ENCODE peak calls at places on chromosomes 6 and 20, in seven cellular contexts. K, S, N, V, J, R and W are unnamed samples.

GRCh38 chr6:169589293-169589692 is 112.5 kb downstream of the WDR27 start:
- DNase-seq in K (no peak), S (no peak), N (no peak), V (no peak), J (no peak), R (no peak), W (peak)

GRCh38 chr6:8166156-8166555 is 63.8 kb upstream of the EEF1E1 start:
- DNase-seq in K (no peak), S (no peak), N (no peak), V (no peak), J (no peak), R (no peak), W (no peak)

GRCh38 chr6:123997223-123997622 is 193.6 kb downstream of the NKAIN2 start:
- DNase-seq in K (no peak), S (no peak), N (no peak), V (peak), J (no peak), R (no peak), W (no peak)

GRCh38 chr6:75210885-75211739 is 5.3 kb upstream of the COL12A1 start:
- DNase-seq in K (peak), S (no peak), N (peak), V (peak), J (peak), R (no peak), W (peak)

GRCh38 chr6:8889514-8889913 is 454.2 kb upstream of the SLC35B3 start:
- DNase-seq in K (no peak), S (no peak), N (no peak), V (peak), J (no peak), R (no peak), W (no peak)

GRCh38 chr6:99736302-99736701 is 129.7 kb downstream of the PRDM13 start:
- DNase-seq in K (no peak), S (no peak), N (no peak), V (peak), J (peak), R (no peak), W (no peak)

GRCh38 chr6:31851485-31851832 is 11.2 kb downstream of the NEU1 start:
- DNase-seq in K (no peak), S (no peak), N (peak), V (no peak), J (no peak), R (no peak), W (no peak)

GRCh38 chr6:105282801-105283585 is 103.2 kb upstream of the POPDC3 start:
- DNase-seq in K (no peak), S (no peak), N (no peak), V (no peak), J (no peak), R (no peak), W (no peak)

GRCh38 chr6:107716688-107717089 is 107.4 kb downstream of the SCML4 start:
- DNase-seq in K (no peak), S (peak), N (peak), V (peak), J (peak), R (no peak), W (peak)

GRCh38 chr6:145506554-145506953 is 228.8 kb downstream of the EPM2A start:
- DNase-seq in K (no peak), S (no peak), N (no peak), V (no peak), J (no peak), R (no peak), W (no peak)

GRCh38 chr6:110180228-110181008 is at the start of gene CDC40:
- DNase-seq in K (no peak), S (peak), N (no peak), V (no peak), J (no peak), R (peak), W (no peak)

GRCh38 chr20:46568570-46569129 is 18.2 kb upstream of the OCSTAMP start:
- DNase-seq in K (no peak), S (no peak), N (peak), V (peak), J (no peak), R (no peak), W (peak)

GRCh38 chr20:33868571-33868970 is 57.4 kb downstream of the CHMP4B start:
- DNase-seq in K (no peak), S (no peak), N (no peak), V (no peak), J (no peak), R (no peak), W (no peak)

GRCh38 chr6:117740605-117741004 is 65.3 kb downstream of the NUS1 start:
- DNase-seq in K (no peak), S (no peak), N (no peak), V (no peak), J (peak), R (no peak), W (no peak)

GRCh38 chr6:167571550-167571949 is 246.7 kb downstream of the TTLL2 start:
- DNase-seq in K (no peak), S (no peak), N (no peak), V (no peak), J (no peak), R (no peak), W (no peak)

GRCh38 chr6:26659042-26659359 is 545 bp downstream of the ZNF322 start:
- DNase-seq in K (no peak), S (no peak), N (no peak), V (no peak), J (peak), R (no peak), W (no peak)

GRCh38 chr6:152954443-152954842 is 28.4 kb downstream of the FBXO5 start:
- DNase-seq in K (no peak), S (no peak), N (no peak), V (no peak), J (peak), R (no peak), W (no peak)

DNA sequence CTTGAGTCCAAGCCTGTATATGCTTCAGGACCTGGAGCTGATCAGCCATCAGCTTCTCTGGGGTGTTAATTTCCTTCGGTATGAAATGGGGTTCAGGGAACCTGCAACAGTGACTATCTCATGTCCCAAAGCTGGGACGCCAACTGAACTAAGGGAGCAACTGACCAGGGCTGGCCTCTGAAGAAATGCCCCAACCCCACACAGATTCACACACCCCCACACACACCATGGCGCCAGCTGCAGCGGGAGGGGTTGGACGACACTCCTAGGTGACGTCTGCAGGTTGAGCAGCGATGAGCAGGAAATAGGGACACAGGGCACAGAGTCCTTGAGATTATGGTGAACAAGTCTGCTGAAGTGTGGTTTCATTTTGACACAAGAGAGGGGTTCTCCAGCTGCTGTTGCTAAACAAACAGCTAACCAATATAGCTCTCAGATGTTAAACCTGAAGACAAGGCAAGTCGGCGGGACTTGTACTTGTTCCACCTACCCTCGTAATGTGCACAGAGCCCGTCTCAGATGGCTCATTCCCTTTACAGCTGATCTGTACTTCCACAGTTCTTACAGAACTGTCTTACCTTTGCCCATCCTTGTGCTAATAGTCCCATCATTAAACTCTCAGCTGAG is 7.5 kb upstream of the ADTRP start:
- DNase-seq in K (no peak), S (no peak), N (no peak), V (peak), J (no peak), R (no peak), W (no peak)
- H3K18ac ChIP-seq in K (peak), S (no peak), N (no peak), V (no peak), J (no peak), R (no peak), W (no peak)

GRCh38 chr6:2623348-2623747 is 127.4 kb downstream of the MYLK4 start:
- DNase-seq in K (no peak), S (no peak), N (no peak), V (no peak), J (no peak), R (no peak), W (no peak)
- H3K18ac ChIP-seq in K (peak), S (no peak), N (no peak), V (no peak), J (no peak), R (no peak), W (no peak)

DNA sequence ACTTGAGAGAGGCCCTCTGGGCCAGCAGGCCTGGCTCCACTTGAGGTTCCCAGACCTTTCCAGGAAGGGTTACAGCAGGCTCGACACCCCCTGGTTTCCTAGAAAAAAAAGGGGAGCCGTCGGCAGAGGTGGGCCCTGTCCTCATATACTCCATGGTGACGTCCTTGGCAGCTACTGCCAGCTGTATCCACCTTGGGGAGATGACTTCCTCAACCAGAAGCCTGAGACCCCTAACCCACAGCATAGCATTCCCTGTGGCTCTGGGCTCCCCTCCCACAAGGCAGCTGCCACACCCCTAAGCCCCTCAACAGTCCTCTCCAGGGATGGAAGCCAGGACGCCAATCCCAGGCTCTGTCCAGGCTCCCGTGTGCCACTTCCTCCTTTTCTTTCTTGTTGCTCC is 294.8 kb downstream of the CDC5L start:
- DNase-seq in K (no peak), S (peak), N (no peak), V (no peak), J (no peak), R (no peak), W (no peak)
- H3K18ac ChIP-seq in K (peak), S (no peak), N (no peak), V (no peak), J (no peak), R (no peak), W (peak)

DNA sequence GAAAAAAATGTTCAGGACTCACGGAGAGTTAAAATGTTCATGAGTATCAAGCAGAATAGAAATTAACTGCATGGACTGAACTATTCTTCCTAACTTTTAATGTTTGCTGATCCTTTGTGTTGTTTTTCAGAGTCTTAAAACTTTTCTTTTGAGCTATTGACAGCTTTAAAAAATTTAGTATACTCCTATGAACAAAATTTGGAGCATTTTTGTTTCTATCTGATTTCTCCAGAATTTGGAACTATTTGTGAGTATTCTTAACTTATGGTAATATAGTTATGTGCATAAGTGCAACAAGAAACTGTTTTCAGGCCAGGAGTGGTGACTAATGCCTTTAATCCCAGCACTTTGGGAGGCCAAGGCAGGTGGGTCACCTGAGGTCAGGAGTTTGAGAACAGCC is 104.0 kb upstream of the MAP3K4 start:
- DNase-seq in K (no peak), S (no peak), N (no peak), V (no peak), J (peak), R (no peak), W (no peak)
- H3K18ac ChIP-seq in K (no peak), S (no peak), N (no peak), V (no peak), J (no peak), R (no peak), W (no peak)

GRCh38 chr6:53916804-53917463 is 122.1 kb downstream of the LRRC1 start:
- DNase-seq in K (no peak), S (no peak), N (no peak), V (no peak), J (no peak), R (no peak), W (no peak)

GRCh38 chr6:53920881-53921280 is 126.1 kb downstream of the LRRC1 start:
- DNase-seq in K (no peak), S (no peak), N (no peak), V (no peak), J (no peak), R (no peak), W (no peak)

GRCh38 chr6:53919881-53920360 is 125.1 kb downstream of the LRRC1 start:
- DNase-seq in K (no peak), S (no peak), N (no peak), V (no peak), J (no peak), R (no peak), W (no peak)

GRCh38 chr6:53917464-53917842 is 122.6 kb downstream of the LRRC1 start:
- DNase-seq in K (no peak), S (no peak), N (no peak), V (no peak), J (no peak), R (no peak), W (no peak)

DNA sequence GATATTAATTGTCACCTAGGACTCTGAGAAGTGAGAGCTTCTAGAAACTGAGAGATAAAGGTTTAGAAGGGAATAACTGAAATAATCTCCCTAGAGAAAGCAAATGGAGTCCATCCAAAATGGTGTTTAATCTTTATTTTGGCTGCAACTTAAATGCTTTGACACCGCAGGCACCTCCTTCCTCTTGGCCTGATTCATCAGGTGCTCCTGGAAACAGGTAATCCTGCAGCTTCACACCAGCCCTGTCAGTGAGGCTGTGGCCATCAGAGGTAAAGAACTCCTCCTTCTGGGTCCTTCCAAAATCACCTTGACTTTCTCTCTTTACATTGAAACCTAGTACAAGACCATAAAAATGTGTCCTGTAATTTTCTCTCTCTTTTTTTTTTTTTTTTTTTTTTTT is 124.0 kb downstream of the LRRC1 start:
- DNase-seq in K (no peak), S (no peak), N (no peak), V (no peak), J (no peak), R (no peak), W (no peak)
- H3K18ac ChIP-seq in K (no peak), S (no peak), N (no peak), V (no peak), J (no peak), R (no peak), W (no peak)

DNA sequence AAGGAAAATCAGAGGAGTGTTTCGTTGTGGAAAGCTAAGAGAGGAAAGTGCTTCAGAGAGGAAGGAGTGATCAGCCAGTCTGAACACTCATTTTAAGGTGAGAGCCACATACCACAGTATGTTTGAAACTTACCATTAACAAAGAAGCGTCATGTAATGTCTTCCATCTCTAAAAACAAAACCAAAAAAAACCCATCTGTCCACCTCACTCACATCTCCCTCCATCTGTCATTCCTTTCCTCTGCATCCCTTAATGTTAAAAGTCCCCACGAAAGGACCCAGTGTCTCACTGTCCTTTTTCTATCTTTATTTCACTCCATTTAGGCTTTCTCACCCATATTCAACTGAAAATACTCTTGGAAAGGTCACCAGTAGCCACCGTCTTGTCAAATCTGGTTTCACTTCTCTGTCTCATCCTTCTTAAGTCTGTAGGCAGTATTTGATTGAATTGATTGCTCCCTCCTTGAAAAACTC is 59.4 kb upstream of the GNRH2 start:
- DNase-seq in K (no peak), S (no peak), N (no peak), V (no peak), J (no peak), R (peak), W (no peak)
- H3K18ac ChIP-seq in K (no peak), S (no peak), N (no peak), V (no peak), J (no peak), R (no peak), W (no peak)

GRCh38 chr20:62928246-62928939 is 2.1 kb upstream of the DIDO1 start:
- DNase-seq in K (no peak), S (peak), N (no peak), V (peak), J (peak), R (no peak), W (peak)
- H3K18ac ChIP-seq in K (no peak), S (peak), N (no peak), V (peak), J (peak), R (peak), W (peak)

GRCh38 chr6:89028774-89029173 is 51.8 kb upstream of the PNRC1 start:
- DNase-seq in K (no peak), S (no peak), N (no peak), V (no peak), J (no peak), R (no peak), W (no peak)
- H3K18ac ChIP-seq in K (no peak), S (no peak), N (no peak), V (no peak), J (no peak), R (no peak), W (no peak)

DNA sequence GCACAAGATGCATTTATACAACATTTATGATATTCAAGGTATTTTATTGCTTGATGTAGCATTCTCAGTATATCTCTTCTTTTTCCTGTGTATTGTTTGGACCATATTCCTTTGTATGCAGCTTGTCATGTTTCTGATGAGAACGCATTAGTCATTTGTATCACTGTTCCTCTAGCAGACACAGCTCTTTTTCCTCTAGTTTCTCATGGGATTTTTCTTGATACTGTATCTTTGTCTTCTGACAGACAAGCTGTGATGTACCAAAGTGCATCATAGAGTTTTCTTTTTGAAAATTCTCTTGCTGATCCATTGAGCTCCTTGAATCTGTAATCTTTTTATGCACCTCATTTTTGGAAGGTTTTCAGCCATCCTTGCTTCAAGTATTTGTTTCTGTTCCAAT is 140.9 kb downstream of the SLC22A3 start:
- DNase-seq in K (no peak), S (no peak), N (no peak), V (no peak), J (no peak), R (no peak), W (no peak)
- H3K18ac ChIP-seq in K (no peak), S (no peak), N (no peak), V (no peak), J (no peak), R (no peak), W (no peak)